ENCODE peak calls at places on chromosomes 11 and 22, in six cellular contexts. One of them, this sample, is unnamed.

GRCh38 chr11:47248304-47248663 is 330 bp downstream of the ACP2 start:
- DNase-seq in NB4: no peak
- DNase-seq in GM12878: peak
- DNase-seq in endothelial cell of umbilical vein: no peak
- DNase-seq in A549: no peak
- DNase-seq in HepG2: no peak
- DNase-seq in this sample: no peak

GRCh38 chr22:46584081-46584903 is 35.9 kb upstream of the GRAMD4 start:
- DNase-seq in NB4: no peak
- DNase-seq in GM12878: no peak
- DNase-seq in endothelial cell of umbilical vein: no peak
- DNase-seq in A549: no peak
- DNase-seq in HepG2: no peak
- DNase-seq in this sample: no peak

GRCh38 chr11:78961938-78962701 is 387.5 kb upstream of the NARS2 start:
- DNase-seq in NB4: peak
- DNase-seq in GM12878: no peak
- DNase-seq in endothelial cell of umbilical vein: peak
- DNase-seq in A549: no peak
- DNase-seq in HepG2: no peak
- DNase-seq in this sample: peak

GRCh38 chr11:115930886-115931537 is 426.8 kb upstream of the CADM1 start:
- DNase-seq in NB4: no peak
- DNase-seq in GM12878: no peak
- DNase-seq in endothelial cell of umbilical vein: no peak
- DNase-seq in A549: no peak
- DNase-seq in HepG2: no peak
- DNase-seq in this sample: no peak

GRCh38 chr11:33532720-33533119 is 167.9 kb downstream of the C11orf91 start:
- DNase-seq in NB4: no peak
- DNase-seq in GM12878: no peak
- DNase-seq in endothelial cell of umbilical vein: no peak
- DNase-seq in A549: no peak
- DNase-seq in HepG2: no peak
- DNase-seq in this sample: no peak

GRCh38 chr11:33500865-33501479 is 199.7 kb downstream of the C11orf91 start:
- DNase-seq in NB4: peak
- DNase-seq in GM12878: no peak
- DNase-seq in endothelial cell of umbilical vein: peak
- DNase-seq in A549: peak
- DNase-seq in HepG2: peak
- DNase-seq in this sample: peak

GRCh38 chr11:45354976-45355705 is 69.0 kb upstream of the SYT13 start:
- DNase-seq in NB4: no peak
- DNase-seq in GM12878: no peak
- DNase-seq in endothelial cell of umbilical vein: peak
- DNase-seq in A549: peak
- DNase-seq in HepG2: no peak
- DNase-seq in this sample: peak

GRCh38 chr11:1837171-1838076 is 1.4 kb upstream of the TNNI2 start:
- DNase-seq in NB4: peak
- DNase-seq in GM12878: no peak
- DNase-seq in endothelial cell of umbilical vein: peak
- DNase-seq in A549: peak
- DNase-seq in HepG2: peak
- DNase-seq in this sample: peak

GRCh38 chr22:50700387-50701075 is 27.9 kb downstream of the SHANK3 start:
- DNase-seq in NB4: no peak
- DNase-seq in GM12878: no peak
- DNase-seq in endothelial cell of umbilical vein: peak
- DNase-seq in A549: no peak
- DNase-seq in HepG2: peak
- DNase-seq in this sample: no peak

GRCh38 chr11:46951864-46952263 is 15.3 kb downstream of the CSTPP1 start:
- DNase-seq in NB4: no peak
- DNase-seq in GM12878: no peak
- DNase-seq in endothelial cell of umbilical vein: peak
- DNase-seq in A549: no peak
- DNase-seq in HepG2: no peak
- DNase-seq in this sample: no peak

GRCh38 chr11:35619030-35619753 is 932 bp downstream of the FJX1 start:
- DNase-seq in NB4: no peak
- DNase-seq in GM12878: no peak
- DNase-seq in endothelial cell of umbilical vein: peak
- DNase-seq in A549: peak
- DNase-seq in HepG2: no peak
- DNase-seq in this sample: no peak

GRCh38 chr11:45161252-45162063 is 15.0 kb downstream of the PRDM11 start:
- DNase-seq in NB4: no peak
- DNase-seq in GM12878: no peak
- DNase-seq in endothelial cell of umbilical vein: no peak
- DNase-seq in A549: no peak
- DNase-seq in HepG2: no peak
- DNase-seq in this sample: no peak

GRCh38 chr11:820655-821512 is 2.2 kb downstream of the PNPLA2 start:
- DNase-seq in NB4: peak
- DNase-seq in GM12878: no peak
- DNase-seq in endothelial cell of umbilical vein: peak
- DNase-seq in A549: peak
- DNase-seq in HepG2: peak
- DNase-seq in this sample: no peak

GRCh38 chr11:94583213-94583884 is 16.2 kb downstream of the PIWIL4 start:
- DNase-seq in NB4: no peak
- DNase-seq in GM12878: no peak
- DNase-seq in endothelial cell of umbilical vein: no peak
- DNase-seq in A549: no peak
- DNase-seq in HepG2: no peak
- DNase-seq in this sample: no peak

GRCh38 chr11:63590024-63590788 is 24.0 kb downstream of the PLAAT3 start:
- DNase-seq in NB4: no peak
- DNase-seq in GM12878: no peak
- DNase-seq in endothelial cell of umbilical vein: no peak
- DNase-seq in A549: no peak
- DNase-seq in HepG2: no peak
- DNase-seq in this sample: no peak

GRCh38 chr11:92528051-92528450 is 303.4 kb downstream of the FAT3 start:
- DNase-seq in NB4: no peak
- DNase-seq in GM12878: no peak
- DNase-seq in endothelial cell of umbilical vein: no peak
- DNase-seq in A549: no peak
- DNase-seq in HepG2: no peak
- DNase-seq in this sample: no peak

GRCh38 chr11:92531051-92531747 is 306.6 kb downstream of the FAT3 start:
- DNase-seq in NB4: no peak
- DNase-seq in GM12878: no peak
- DNase-seq in endothelial cell of umbilical vein: no peak
- DNase-seq in A549: no peak
- DNase-seq in HepG2: no peak
- DNase-seq in this sample: no peak

GRCh38 chr11:92527467-92527866 is 302.8 kb downstream of the FAT3 start:
- DNase-seq in NB4: no peak
- DNase-seq in GM12878: no peak
- DNase-seq in endothelial cell of umbilical vein: no peak
- DNase-seq in A549: no peak
- DNase-seq in HepG2: no peak
- DNase-seq in this sample: no peak
- TF ChIP-seq MYC in NB4: no peak
- TF ChIP-seq MYC in GM12878: no peak
- TF ChIP-seq MYC in endothelial cell of umbilical vein: no peak
- TF ChIP-seq MYC in A549: no peak
- TF ChIP-seq MYC in HepG2: no peak
- TF ChIP-seq MYC in this sample: no peak

DNA sequence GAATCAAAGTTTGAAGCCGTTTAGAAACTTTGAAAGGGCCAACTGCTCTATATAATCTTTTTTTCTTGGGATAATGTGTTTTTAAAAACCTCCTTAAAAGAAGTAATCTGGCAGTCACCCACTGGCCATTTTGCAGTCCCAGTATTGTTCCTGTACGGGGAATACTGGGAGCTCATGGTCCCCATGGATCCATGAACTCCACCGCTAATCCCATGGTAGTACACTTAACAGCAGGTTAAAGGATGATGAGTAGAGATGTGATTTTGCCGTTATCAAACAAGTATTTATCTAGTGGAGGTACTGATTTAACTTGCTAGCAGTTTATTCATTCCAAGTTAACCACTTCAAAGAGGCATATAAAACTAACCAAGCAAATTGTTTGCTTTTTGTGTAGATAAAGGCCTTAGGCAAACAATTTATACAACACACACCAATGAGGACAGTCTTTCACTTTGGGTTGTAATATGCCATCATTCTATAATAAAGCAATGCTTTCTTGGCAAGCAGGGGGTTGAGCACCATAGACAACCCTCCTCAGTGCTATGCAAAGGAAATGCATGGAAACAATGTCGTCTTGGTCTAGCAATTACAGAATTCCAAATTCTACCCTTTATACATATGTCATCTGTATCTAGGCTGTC is 34.6 kb upstream of the BLID start:
- DNase-seq in NB4: no peak
- DNase-seq in GM12878: no peak
- DNase-seq in endothelial cell of umbilical vein: no peak
- DNase-seq in A549: peak
- DNase-seq in HepG2: peak
- DNase-seq in this sample: no peak
- TF ChIP-seq MYC in NB4: no peak
- TF ChIP-seq MYC in GM12878: no peak
- TF ChIP-seq MYC in endothelial cell of umbilical vein: no peak
- TF ChIP-seq MYC in A549: no peak
- TF ChIP-seq MYC in HepG2: no peak
- TF ChIP-seq MYC in this sample: no peak

DNA sequence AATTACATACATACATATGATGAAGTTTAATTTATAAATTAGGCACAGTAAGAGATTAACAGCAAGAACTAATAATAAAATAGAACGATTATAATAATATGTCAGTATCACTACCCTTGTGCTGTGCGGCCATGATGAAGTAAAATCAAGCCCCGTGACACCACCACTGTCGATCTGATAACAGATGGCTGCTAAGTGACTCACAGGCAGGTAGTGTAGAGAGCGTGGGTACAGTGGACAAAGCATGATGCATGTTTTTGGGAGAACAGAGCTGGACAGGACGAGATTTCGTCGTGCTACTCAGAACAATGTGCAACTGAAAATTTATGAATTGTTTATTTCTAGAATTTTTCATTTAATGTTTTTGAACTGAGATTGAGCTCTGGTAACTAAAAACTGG is 108.4 kb upstream of the TIMP3 start:
- DNase-seq in NB4: no peak
- DNase-seq in GM12878: no peak
- DNase-seq in endothelial cell of umbilical vein: no peak
- DNase-seq in A549: no peak
- DNase-seq in HepG2: peak
- DNase-seq in this sample: peak
- TF ChIP-seq MYC in NB4: no peak
- TF ChIP-seq MYC in GM12878: no peak
- TF ChIP-seq MYC in endothelial cell of umbilical vein: no peak
- TF ChIP-seq MYC in A549: no peak
- TF ChIP-seq MYC in HepG2: no peak
- TF ChIP-seq MYC in this sample: no peak

GRCh38 chr11:59180168-59180567 is 8.2 kb downstream of the DTX4 start:
- DNase-seq in NB4: no peak
- DNase-seq in GM12878: no peak
- DNase-seq in endothelial cell of umbilical vein: no peak
- DNase-seq in A549: no peak
- DNase-seq in HepG2: no peak
- DNase-seq in this sample: no peak
- TF ChIP-seq MYC in NB4: no peak
- TF ChIP-seq MYC in GM12878: no peak
- TF ChIP-seq MYC in endothelial cell of umbilical vein: no peak
- TF ChIP-seq MYC in A549: no peak
- TF ChIP-seq MYC in HepG2: no peak
- TF ChIP-seq MYC in this sample: no peak

This sample was measured in K562.